ENCODE peak calls at places on chromosomes 3 and 15, in eight cellular contexts. N, Z, D, U, S, H, L and E are unnamed samples.

GRCh38 chr3:185984203-185984602 is 46.4 kb upstream of the TRA2B start:
- DNase-seq in N (no peak), Z (no peak), D (no peak), U (no peak), S (no peak), H (no peak), L (no peak), E (no peak)

GRCh38 chr15:90817117-90818057 is 51.0 kb upstream of the FURIN start:
- DNase-seq in N (no peak), Z (no peak), D (no peak), U (no peak), S (no peak), H (no peak), L (no peak), E (no peak)

GRCh38 chr3:128685001-128685726 is 34.5 kb upstream of the RPN1 start:
- DNase-seq in N (no peak), Z (no peak), D (no peak), U (no peak), S (no peak), H (no peak), L (no peak), E (no peak)

GRCh38 chr15:90869601-90870353 is 1.4 kb downstream of the FURIN start:
- DNase-seq in N (no peak), Z (peak), D (peak), U (no peak), S (peak), H (no peak), L (no peak), E (no peak)

GRCh38 chr3:46861996-46862688 is 1.1 kb downstream of the MYL3 start:
- DNase-seq in N (no peak), Z (no peak), D (peak), U (no peak), S (peak), H (no peak), L (no peak), E (no peak)

GRCh38 chr15:36177590-36178281 is 401.7 kb upstream of the CDIN1 start:
- DNase-seq in N (no peak), Z (no peak), D (no peak), U (no peak), S (no peak), H (no peak), L (no peak), E (no peak)

GRCh38 chr15:86163771-86164170 is 84.1 kb downstream of the AGBL1 start:
- DNase-seq in N (no peak), Z (no peak), D (no peak), U (no peak), S (no peak), H (no peak), L (no peak), E (no peak)

GRCh38 chr3:107284570-107284969 is 92.7 kb upstream of the CCDC54 start:
- DNase-seq in N (no peak), Z (no peak), D (no peak), U (no peak), S (no peak), H (no peak), L (no peak), E (no peak)

GRCh38 chr3:19946291-19946831 is 536 bp upstream of the RAB5A start:
- DNase-seq in N (peak), Z (no peak), D (no peak), U (peak), S (no peak), H (no peak), L (no peak), E (no peak)

GRCh38 chr3:165768680-165769079 is 68.5 kb downstream of the BCHE start:
- DNase-seq in N (no peak), Z (no peak), D (no peak), U (no peak), S (no peak), H (no peak), L (no peak), E (no peak)

GRCh38 chr3:97910931-97911351 is 61.3 kb downstream of the RIOX2 start:
- DNase-seq in N (no peak), Z (no peak), D (no peak), U (no peak), S (no peak), H (no peak), L (no peak), E (no peak)

GRCh38 chr3:86993704-86994103 is 2.8 kb upstream of the VGLL3 start:
- DNase-seq in N (no peak), Z (no peak), D (no peak), U (no peak), S (no peak), H (no peak), L (no peak), E (no peak)

GRCh38 chr3:3998140-3998977 is 199.1 kb downstream of the LRRN1 start:
- DNase-seq in N (peak), Z (no peak), D (no peak), U (no peak), S (peak), H (no peak), L (no peak), E (no peak)

GRCh38 chr15:40787991-40788390 is 18.2 kb downstream of the C15orf62 start:
- DNase-seq in N (no peak), Z (no peak), D (no peak), U (no peak), S (no peak), H (no peak), L (no peak), E (no peak)

GRCh38 chr15:68316061-68316804 is 38.7 kb downstream of the FEM1B start:
- DNase-seq in N (no peak), Z (peak), D (peak), U (no peak), S (peak), H (peak), L (no peak), E (no peak)

GRCh38 chr15:64501396-64501716 is 41.0 kb downstream of the ZNF609 start:
- DNase-seq in N (no peak), Z (no peak), D (no peak), U (no peak), S (no peak), H (peak), L (no peak), E (no peak)

GRCh38 chr3:522888-523287 is 326.3 kb downstream of the CHL1 start:
- DNase-seq in N (no peak), Z (no peak), D (no peak), U (no peak), S (no peak), H (no peak), L (no peak), E (no peak)

GRCh38 chr3:191397771-191398170 is 63.2 kb upstream of the PYDC2 start:
- DNase-seq in N (no peak), Z (no peak), D (no peak), U (no peak), S (no peak), H (no peak), L (no peak), E (no peak)

GRCh38 chr15:25684521-25685215 is 178.5 kb downstream of the ATP10A start:
- DNase-seq in N (no peak), Z (no peak), D (peak), U (no peak), S (no peak), H (no peak), L (peak), E (peak)

GRCh38 chr3:135168822-135169221 is 373.8 kb downstream of the EPHB1 start:
- DNase-seq in N (no peak), Z (no peak), D (no peak), U (no peak), S (no peak), H (no peak), L (no peak), E (no peak)

GRCh38 chr3:10707089-10707983 is 108.7 kb upstream of the SLC6A11 start:
- DNase-seq in N (no peak), Z (no peak), D (no peak), U (no peak), S (no peak), H (no peak), L (no peak), E (no peak)

GRCh38 chr15:42876224-42876623 is 44.4 kb downstream of the TTBK2 start:
- DNase-seq in N (no peak), Z (no peak), D (no peak), U (no peak), S (no peak), H (no peak), L (no peak), E (no peak)

GRCh38 chr3:42590989-42591756 is 513 bp downstream of the SS18L2 start:
- DNase-seq in N (no peak), Z (no peak), D (no peak), U (no peak), S (no peak), H (no peak), L (no peak), E (no peak)